ENCODE peak calls at places on chromosomes 2 and 18, in four cellular contexts. One of them, this sample, is unnamed.

GRCh38 chr2:172226244-172227061 is 123.8 kb upstream of the DLX2 start:
- DNase-seq in HL-60: no peak
- DNase-seq in GM12878: no peak
- DNase-seq in HCT116: no peak
- DNase-seq in this sample: no peak

GRCh38 chr2:169361706-169362345 is 508 bp downstream of the LRP2 start:
- DNase-seq in GM12878: no peak
- DNase-seq in HL-60: no peak
- DNase-seq in HCT116: no peak
- DNase-seq in this sample: no peak

GRCh38 chr2:23574919-23575654 is 190.1 kb downstream of the KLHL29 start:
- DNase-seq in HL-60: no peak
- DNase-seq in GM12878: no peak
- DNase-seq in HCT116: no peak
- DNase-seq in this sample: no peak

GRCh38 chr2:80326214-80326613 is 21.7 kb upstream of the LRRTM1 start:
- DNase-seq in HL-60: no peak
- DNase-seq in GM12878: peak; percentile 17
- DNase-seq in HCT116: no peak
- DNase-seq in this sample: peak; percentile 17

GRCh38 chr2:38528008-38528442 is 74.7 kb downstream of the HNRNPLL start:
- DNase-seq in HL-60: no peak
- DNase-seq in GM12878: no peak
- DNase-seq in HCT116: no peak
- DNase-seq in this sample: no peak

GRCh38 chr2:25561136-25561850 is 112.1 kb downstream of the DTNB start:
- DNase-seq in HL-60: no peak
- DNase-seq in GM12878: no peak
- DNase-seq in HCT116: no peak
- DNase-seq in this sample: no peak

GRCh38 chr18:9918016-9918680 is 4.3 kb downstream of the VAPA start:
- DNase-seq in HL-60: no peak
- DNase-seq in HCT116: no peak
- DNase-seq in GM12878: no peak
- DNase-seq in this sample: no peak

GRCh38 chr2:196482119-196483065 is 157.1 kb upstream of the CCDC150 start:
- DNase-seq in HL-60: no peak
- DNase-seq in GM12878: no peak
- DNase-seq in HCT116: no peak
- DNase-seq in this sample: no peak

GRCh38 chr2:134359367-134360081 is 105.7 kb downstream of the MGAT5 start:
- DNase-seq in HCT116: peak; percentile 13
- DNase-seq in GM12878: no peak
- DNase-seq in HL-60: no peak
- DNase-seq in this sample: no peak

GRCh38 chr2:133303150-133303549 is 265.1 kb downstream of the NCKAP5 start:
- DNase-seq in HL-60: no peak
- DNase-seq in GM12878: no peak
- DNase-seq in HCT116: no peak
- DNase-seq in this sample: no peak

GRCh38 chr18:23504720-23505119 is 1.4 kb downstream of the RMC1 start:
- DNase-seq in HCT116: no peak
- DNase-seq in GM12878: peak; percentile 66
- DNase-seq in HL-60: no peak
- DNase-seq in this sample: no peak

GRCh38 chr2:235070063-235070706 is 118.4 kb downstream of the SH3BP4 start:
- DNase-seq in HL-60: no peak
- DNase-seq in GM12878: no peak
- DNase-seq in HCT116: no peak
- DNase-seq in this sample: no peak

GRCh38 chr2:231489990-231490389 is 25.7 kb upstream of the NCL start:
- DNase-seq in GM12878: no peak
- DNase-seq in HCT116: no peak
- DNase-seq in HL-60: no peak
- DNase-seq in this sample: no peak

GRCh38 chr2:124602759-124603158 is 577.7 kb downstream of the CNTNAP5 start:
- DNase-seq in GM12878: no peak
- DNase-seq in HCT116: no peak
- DNase-seq in HL-60: no peak
- DNase-seq in this sample: no peak

GRCh38 chr2:8682719-8683667 is 1.1 kb downstream of the ID2 start:
- DNase-seq in HL-60: peak; percentile 43
- DNase-seq in GM12878: no peak
- DNase-seq in HCT116: peak; percentile 8
- DNase-seq in this sample: no peak

GRCh38 chr2:217220228-217221013 is 360.6 kb upstream of the TNP1 start:
- DNase-seq in GM12878: no peak
- DNase-seq in HL-60: peak; percentile 95
- DNase-seq in HCT116: no peak
- DNase-seq in this sample: no peak

GRCh38 chr2:102051659-102052366 is 60.1 kb downstream of the IL1R2 start:
- DNase-seq in HL-60: no peak
- DNase-seq in HCT116: no peak
- DNase-seq in GM12878: no peak
- DNase-seq in this sample: no peak

GRCh38 chr18:59787998-59788875 is 91.0 kb upstream of the CCBE1 start:
- DNase-seq in HCT116: peak; percentile 35
- DNase-seq in HL-60: no peak
- DNase-seq in GM12878: no peak
- DNase-seq in this sample: no peak

GRCh38 chr18:57211412-57211750 is 64.5 kb downstream of the BOD1L2 start:
- DNase-seq in GM12878: no peak
- DNase-seq in HCT116: no peak
- DNase-seq in HL-60: no peak
- DNase-seq in this sample: no peak

GRCh38 chr18:57209697-57210096 is 62.8 kb downstream of the BOD1L2 start:
- DNase-seq in HL-60: no peak
- DNase-seq in GM12878: no peak
- DNase-seq in HCT116: no peak
- DNase-seq in this sample: no peak

GRCh38 chr18:57210711-57211411 is 64.0 kb downstream of the BOD1L2 start:
- DNase-seq in HCT116: no peak
- DNase-seq in GM12878: no peak
- DNase-seq in HL-60: no peak
- DNase-seq in this sample: no peak

GRCh38 chr18:57211776-57212175 is 64.9 kb downstream of the BOD1L2 start:
- DNase-seq in GM12878: no peak
- DNase-seq in HCT116: no peak
- DNase-seq in HL-60: no peak
- DNase-seq in this sample: no peak

DNA sequence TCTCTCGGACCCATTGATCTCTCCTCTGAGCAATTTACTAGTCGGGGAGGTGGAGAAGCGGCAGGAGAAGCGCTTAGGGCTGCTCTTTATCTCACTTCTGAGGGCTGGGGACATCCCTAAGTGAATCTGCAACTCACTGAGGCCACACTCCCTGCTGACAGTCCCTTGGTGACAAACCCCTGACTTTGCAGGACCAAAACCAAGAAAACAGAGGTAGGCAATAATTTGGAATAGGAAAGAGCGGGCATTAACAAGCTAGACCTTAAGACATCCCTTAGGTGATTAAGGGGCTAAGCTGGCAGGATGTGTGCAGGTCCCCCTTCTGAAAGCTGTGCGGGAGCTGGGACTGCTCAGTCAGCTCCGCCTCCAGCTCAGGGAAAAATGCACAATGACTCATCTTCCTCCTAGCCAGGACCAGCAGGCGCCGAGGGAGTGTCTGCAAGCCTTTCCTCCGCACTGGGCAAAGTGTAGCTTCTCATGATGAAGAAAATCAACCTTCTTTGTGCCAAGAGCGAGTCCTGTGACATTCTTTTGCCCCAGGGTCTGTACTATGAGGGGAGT is 63.3 kb downstream of the BOD1L2 start:
- DNase-seq in HCT116: peak; percentile 63
- DNase-seq in HL-60: no peak
- DNase-seq in GM12878: no peak
- DNase-seq in this sample: peak; percentile 10
- TF ChIP-seq REST in HCT116: no peak
- TF ChIP-seq REST in HL-60: no peak
- TF ChIP-seq REST in GM12878: no peak
- TF ChIP-seq REST in this sample: no peak

DNA sequence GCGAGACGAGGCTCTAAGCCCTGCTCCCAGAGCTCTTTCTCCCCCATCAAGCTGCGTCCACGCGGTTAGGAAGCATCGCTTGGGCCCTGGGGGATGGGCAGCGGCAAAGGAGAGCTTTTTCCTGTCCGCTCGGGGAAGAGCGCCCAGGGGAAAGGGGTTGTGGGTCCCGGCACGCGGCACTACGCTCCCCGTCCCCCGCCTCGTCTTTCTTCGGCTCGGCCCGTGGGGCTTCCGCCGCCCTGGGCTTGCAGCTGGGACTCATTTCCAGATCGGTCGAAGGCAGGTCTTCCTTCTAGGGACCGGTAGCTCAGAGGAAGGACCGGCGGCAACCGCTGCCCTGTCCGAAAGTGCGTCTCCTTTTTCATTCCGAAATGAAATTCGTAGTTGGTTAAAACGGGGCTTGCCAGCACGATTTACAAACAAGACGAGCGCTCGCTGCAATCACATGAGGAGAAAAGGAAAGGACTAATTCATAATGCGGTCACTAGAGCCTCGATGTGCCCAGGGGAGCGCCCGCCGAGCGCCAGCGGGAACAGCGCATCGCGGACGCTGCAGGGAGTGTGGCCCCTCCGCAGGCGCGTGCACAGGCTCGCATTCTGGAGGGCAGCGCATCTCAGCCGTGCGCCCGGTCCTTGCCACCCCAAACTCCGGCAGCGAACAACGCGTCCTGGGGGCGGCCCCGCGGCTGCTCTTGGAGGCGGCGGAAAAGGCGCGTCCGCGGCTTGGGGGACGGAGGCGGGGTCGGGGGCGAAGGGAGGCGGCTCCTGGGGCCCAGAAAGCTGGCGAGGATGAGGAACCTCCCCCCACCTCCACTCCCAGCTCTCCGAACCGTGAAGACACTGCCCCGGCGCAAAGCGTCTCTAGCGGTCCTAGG is 3.6 kb upstream of the ITPRIPL1 start:
- DNase-seq in GM12878: peak; percentile 82
- DNase-seq in HCT116: no peak
- DNase-seq in HL-60: peak; percentile 72
- DNase-seq in this sample: no peak
- H3K27ac ChIP-seq in GM12878: peak overlapping the region; percentile 88
- H3K27ac ChIP-seq in HCT116: no peak overlapping the region
- H3K27ac ChIP-seq in HL-60: no peak overlapping the region
- H3K27ac ChIP-seq in this sample: peak overlapping the region; percentile 93

DNA sequence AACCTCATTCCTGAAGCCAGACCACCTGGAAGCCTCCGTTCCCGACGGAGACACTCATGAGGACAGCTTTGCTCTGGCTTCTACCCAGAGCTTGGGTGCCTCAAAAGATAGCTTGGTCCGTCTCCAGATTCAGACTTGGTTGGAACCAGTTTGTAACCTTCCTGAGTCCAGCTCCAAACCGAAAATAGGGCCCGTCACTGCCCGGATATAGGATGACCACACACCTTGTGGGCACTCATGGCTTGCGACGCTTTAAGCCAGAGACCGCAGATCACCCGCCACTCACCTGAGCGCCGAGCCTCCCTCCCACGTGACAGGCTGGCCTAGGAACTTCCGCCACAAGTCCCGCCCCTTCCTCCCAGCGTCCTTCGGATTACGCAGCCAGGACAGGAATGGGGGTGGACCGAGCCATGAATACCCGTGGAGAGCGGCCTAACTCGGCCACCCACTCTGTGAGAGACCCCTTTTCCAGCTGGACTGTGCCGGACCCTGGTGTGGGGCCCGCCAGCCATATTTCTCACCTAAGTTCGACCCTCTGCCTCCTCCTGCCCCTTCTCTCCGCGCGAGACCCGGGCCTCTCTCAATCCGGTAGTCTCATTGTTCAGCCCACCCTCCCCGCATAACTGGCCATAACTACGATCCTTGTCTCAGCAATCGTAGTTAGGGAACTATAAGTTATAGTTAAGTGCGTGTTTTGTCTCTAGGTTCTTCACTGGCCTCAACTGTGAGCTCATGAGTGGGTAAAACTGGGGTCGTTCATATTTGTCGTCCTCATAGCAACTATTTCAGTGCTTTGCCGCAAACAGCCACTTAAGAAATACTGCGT is at the start of gene MPV17:
- DNase-seq in HCT116: peak; percentile 88
- DNase-seq in HL-60: peak; percentile 92
- DNase-seq in GM12878: peak; percentile 61
- DNase-seq in this sample: peak; percentile 80
- TF ChIP-seq REST in HCT116: no peak
- TF ChIP-seq REST in HL-60: no peak
- TF ChIP-seq REST in GM12878: no peak
- TF ChIP-seq REST in this sample: no peak

DNA sequence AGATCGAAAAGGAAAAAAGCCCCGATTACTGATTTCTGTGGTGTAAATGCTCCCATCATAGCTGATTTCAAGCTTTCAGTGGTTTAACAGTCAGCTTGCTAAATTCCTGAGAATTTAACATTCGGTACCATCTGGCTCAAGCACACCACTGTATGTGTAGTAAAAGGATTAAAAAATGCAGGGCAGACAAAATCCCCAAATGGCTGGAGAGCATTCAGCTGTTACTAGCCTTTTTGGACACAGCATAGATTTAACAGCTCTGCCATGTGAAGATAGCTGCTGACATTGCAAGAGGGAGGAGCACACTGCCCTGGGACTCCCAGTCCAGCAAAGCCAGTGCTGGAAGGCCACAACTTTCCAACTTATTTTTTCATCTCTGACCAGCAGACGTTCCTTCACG is 65.3 kb upstream of the RGPD5 start:
- DNase-seq in HL-60: no peak
- DNase-seq in GM12878: no peak
- DNase-seq in HCT116: no peak
- DNase-seq in this sample: no peak
- H3K27ac ChIP-seq in HL-60: no peak overlapping the region
- H3K27ac ChIP-seq in GM12878: no peak overlapping the region
- H3K27ac ChIP-seq in HCT116: no peak overlapping the region
- H3K27ac ChIP-seq in this sample: no peak overlapping the region

GRCh38 chr2:201440182-201440581 is 11.1 kb downstream of the TRAK2 start:
- DNase-seq in GM12878: no peak
- DNase-seq in HCT116: peak; percentile 52
- DNase-seq in HL-60: no peak
- DNase-seq in this sample: no peak
- TF ChIP-seq REST in GM12878: no peak
- TF ChIP-seq REST in HCT116: no peak
- TF ChIP-seq REST in HL-60: no peak
- TF ChIP-seq REST in this sample: no peak

GRCh38 chr2:36477744-36478143 is 120.2 kb downstream of the FEZ2 start:
- DNase-seq in GM12878: no peak
- DNase-seq in HL-60: no peak
- DNase-seq in HCT116: no peak
- DNase-seq in this sample: no peak

GRCh38 chr2:36478332-36478738 is 119.6 kb downstream of the FEZ2 start:
- DNase-seq in GM12878: no peak
- DNase-seq in HL-60: no peak
- DNase-seq in HCT116: peak; percentile 21
- DNase-seq in this sample: peak; percentile 90

GRCh38 chr2:36478999-36479398 is 119.0 kb downstream of the FEZ2 start:
- DNase-seq in HL-60: no peak
- DNase-seq in HCT116: no peak
- DNase-seq in GM12878: no peak
- DNase-seq in this sample: no peak

GRCh38 chr2:36477315-36477714 is 120.7 kb downstream of the FEZ2 start:
- DNase-seq in HCT116: no peak
- DNase-seq in HL-60: no peak
- DNase-seq in GM12878: no peak
- DNase-seq in this sample: no peak

GRCh38 chr2:36476411-36476810 is 120.8 kb downstream of the CRIM1 start:
- DNase-seq in GM12878: no peak
- DNase-seq in HCT116: no peak
- DNase-seq in HL-60: no peak
- DNase-seq in this sample: no peak
- H3K27ac ChIP-seq in GM12878: no peak overlapping the region
- H3K27ac ChIP-seq in HCT116: no peak overlapping the region
- H3K27ac ChIP-seq in HL-60: no peak overlapping the region
- H3K27ac ChIP-seq in this sample: peak overlapping the region; percentile 98